ENCODE peak calls at places on chromosomes 16 and 17, in four cellular contexts. One of them, this sample, is unnamed.

GRCh38 chr17:21285164-21286065 is 904 bp downstream of the MAP2K3 start:
- DNase-seq in prostate gland: no peak
- DNase-seq in adrenal gland: peak
- DNase-seq in body of pancreas: peak
- DNase-seq in this sample: no peak

GRCh38 chr17:55731586-55732250 is 9.1 kb upstream of the TMEM100 start:
- DNase-seq in prostate gland: no peak
- DNase-seq in adrenal gland: peak
- DNase-seq in body of pancreas: peak
- DNase-seq in this sample: no peak

GRCh38 chr16:2027024-2028010 is 615 bp downstream of the NHERF2 start:
- DNase-seq in prostate gland: no peak
- DNase-seq in adrenal gland: peak
- DNase-seq in body of pancreas: no peak
- DNase-seq in this sample: no peak

GRCh38 chr16:2205104-2205966 is at the start of gene MLST8:
- DNase-seq in prostate gland: peak
- DNase-seq in adrenal gland: peak
- DNase-seq in body of pancreas: peak
- DNase-seq in this sample: peak

GRCh38 chr17:31598921-31599571 is 207.6 kb downstream of the RAB11FIP4 start:
- DNase-seq in prostate gland: no peak
- DNase-seq in adrenal gland: no peak
- DNase-seq in body of pancreas: peak
- DNase-seq in this sample: no peak

GRCh38 chr16:66467611-66468010 is 40.5 kb downstream of the BEAN1 start:
- DNase-seq in prostate gland: no peak
- DNase-seq in adrenal gland: no peak
- DNase-seq in body of pancreas: no peak
- DNase-seq in this sample: no peak

GRCh38 chr17:81223758-81224122 is 975 bp upstream of the CEP131 start:
- DNase-seq in prostate gland: no peak
- DNase-seq in adrenal gland: no peak
- DNase-seq in body of pancreas: no peak
- DNase-seq in this sample: no peak

GRCh38 chr16:17511340-17511739 is 40.6 kb upstream of the XYLT1 start:
- DNase-seq in prostate gland: no peak
- DNase-seq in adrenal gland: no peak
- DNase-seq in body of pancreas: no peak
- DNase-seq in this sample: no peak

GRCh38 chr17:76276461-76277299 is 11.5 kb downstream of the UBALD2 start:
- DNase-seq in prostate gland: no peak
- DNase-seq in adrenal gland: peak
- DNase-seq in body of pancreas: no peak
- DNase-seq in this sample: no peak

GRCh38 chr16:75251280-75252048 is at the start of gene BCAR1:
- DNase-seq in prostate gland: peak
- DNase-seq in adrenal gland: peak
- DNase-seq in body of pancreas: peak
- DNase-seq in this sample: no peak

GRCh38 chr17:57097832-57098421 is 12.9 kb downstream of the AKAP1 start:
- DNase-seq in prostate gland: no peak
- DNase-seq in adrenal gland: peak
- DNase-seq in body of pancreas: peak
- DNase-seq in this sample: no peak

GRCh38 chr17:68085751-68086445 is 50.4 kb downstream of the KPNA2 start:
- DNase-seq in prostate gland: no peak
- DNase-seq in adrenal gland: no peak
- DNase-seq in body of pancreas: no peak
- DNase-seq in this sample: no peak

GRCh38 chr16:50742521-50743150 is 750 bp downstream of the CYLD start:
- DNase-seq in prostate gland: no peak
- DNase-seq in adrenal gland: peak
- DNase-seq in body of pancreas: peak
- DNase-seq in this sample: no peak

GRCh38 chr17:19939993-19940721 is 37.5 kb downstream of the AKAP10 start:
- DNase-seq in prostate gland: no peak
- DNase-seq in adrenal gland: no peak
- DNase-seq in body of pancreas: no peak
- DNase-seq in this sample: no peak

GRCh38 chr17:67020293-67020766 is 24.0 kb upstream of the CACNG1 start:
- DNase-seq in prostate gland: no peak
- DNase-seq in adrenal gland: no peak
- DNase-seq in body of pancreas: no peak
- DNase-seq in this sample: no peak

GRCh38 chr17:19336938-19337711 is 25.4 kb downstream of the B9D1 start:
- DNase-seq in prostate gland: no peak
- DNase-seq in adrenal gland: no peak
- DNase-seq in body of pancreas: peak
- DNase-seq in this sample: no peak

GRCh38 chr17:20009052-20009301 is 182 bp upstream of the SPECC1 start:
- DNase-seq in prostate gland: no peak
- DNase-seq in adrenal gland: no peak
- DNase-seq in body of pancreas: no peak
- DNase-seq in this sample: no peak

GRCh38 chr17:11245187-11245586 is 4.2 kb downstream of the SHISA6 start:
- DNase-seq in prostate gland: no peak
- DNase-seq in adrenal gland: no peak
- DNase-seq in body of pancreas: no peak
- DNase-seq in this sample: no peak

GRCh38 chr17:64060331-64060730 is 39.9 kb upstream of the ICAM2 start:
- DNase-seq in prostate gland: no peak
- DNase-seq in adrenal gland: no peak
- DNase-seq in body of pancreas: no peak
- DNase-seq in this sample: no peak

GRCh38 chr16:86597880-86598606 is 19.7 kb downstream of the FOXL1 start:
- DNase-seq in prostate gland: no peak
- DNase-seq in adrenal gland: no peak
- DNase-seq in body of pancreas: no peak
- DNase-seq in this sample: no peak

GRCh38 chr16:30053376-30054015 is 12.1 kb upstream of the ALDOA start:
- DNase-seq in prostate gland: no peak
- DNase-seq in adrenal gland: no peak
- DNase-seq in body of pancreas: no peak
- DNase-seq in this sample: no peak

GRCh38 chr17:29007456-29008455 is 1.9 kb upstream of the SEZ6 start:
- DNase-seq in prostate gland: no peak
- DNase-seq in adrenal gland: peak
- DNase-seq in body of pancreas: no peak
- DNase-seq in this sample: peak

GRCh38 chr17:30336369-30337171 is 2.7 kb upstream of the TMIGD1 start:
- DNase-seq in prostate gland: no peak
- DNase-seq in adrenal gland: peak
- DNase-seq in body of pancreas: peak
- DNase-seq in this sample: peak

GRCh38 chr17:64393000-64393402 is 2.3 kb upstream of the PECAM1 start:
- DNase-seq in prostate gland: no peak
- DNase-seq in adrenal gland: no peak
- DNase-seq in body of pancreas: no peak
- DNase-seq in this sample: no peak

GRCh38 chr17:40542562-40543411 is 22.5 kb downstream of the CCR7 start:
- DNase-seq in prostate gland: no peak
- DNase-seq in adrenal gland: peak
- DNase-seq in body of pancreas: peak
- DNase-seq in this sample: no peak

GRCh38 chr16:67296422-67296821 is 17.1 kb downstream of the PLEKHG4 start:
- DNase-seq in prostate gland: no peak
- DNase-seq in adrenal gland: no peak
- DNase-seq in body of pancreas: no peak
- DNase-seq in this sample: no peak

GRCh38 chr17:6421700-6422604 is 13.0 kb downstream of the AIPL1 start:
- DNase-seq in prostate gland: peak
- DNase-seq in adrenal gland: peak
- DNase-seq in body of pancreas: peak
- DNase-seq in this sample: peak

DNA sequence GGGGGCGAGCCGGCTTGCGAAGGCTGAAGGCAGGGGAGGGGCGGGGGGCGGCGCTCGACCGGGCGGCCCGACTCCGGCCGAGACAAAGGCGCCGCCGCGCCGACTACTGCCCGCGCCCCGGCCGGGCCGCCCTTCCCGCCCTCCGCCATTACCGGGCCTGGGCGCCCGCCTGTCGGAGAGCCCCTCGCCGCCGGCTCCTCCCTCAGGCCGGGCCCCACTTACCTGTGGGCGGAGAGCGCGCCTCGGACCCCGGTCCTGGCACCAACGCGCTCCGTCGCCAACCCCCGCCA is 286 bp downstream of the SIAH1 start:
- DNase-seq in prostate gland: no peak
- DNase-seq in adrenal gland: peak
- DNase-seq in body of pancreas: peak
- DNase-seq in this sample: no peak
- TF ChIP-seq POLR2A in prostate gland: no peak
- TF ChIP-seq POLR2A in adrenal gland: no peak
- TF ChIP-seq POLR2A in body of pancreas: peak
- TF ChIP-seq POLR2A in this sample: no peak

DNA sequence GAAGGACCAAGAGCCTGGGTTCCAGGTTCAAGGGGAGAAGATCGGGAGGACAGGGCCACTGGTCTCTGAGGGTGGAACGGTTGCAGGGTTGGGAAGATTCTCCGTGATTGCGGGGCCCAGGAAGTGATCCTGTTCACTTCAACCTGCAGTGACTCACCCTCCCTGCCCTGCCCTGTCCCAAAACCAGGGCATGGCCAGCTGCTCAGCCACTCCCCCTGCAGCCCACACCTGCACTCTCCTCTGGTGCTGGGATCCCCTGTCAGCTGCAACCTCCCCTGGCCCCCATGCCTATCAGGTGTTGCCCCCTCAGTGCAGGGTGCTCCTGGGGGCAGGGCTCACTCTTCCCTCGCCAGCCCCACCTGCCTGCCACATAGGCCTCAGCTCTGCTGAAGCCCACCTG is 1.1 kb downstream of the RUNDC3A start:
- DNase-seq in prostate gland: no peak
- DNase-seq in adrenal gland: no peak
- DNase-seq in body of pancreas: no peak
- DNase-seq in this sample: no peak
- TF ChIP-seq POLR2A in prostate gland: no peak
- TF ChIP-seq POLR2A in adrenal gland: no peak
- TF ChIP-seq POLR2A in body of pancreas: no peak
- TF ChIP-seq POLR2A in this sample: no peak

DNA sequence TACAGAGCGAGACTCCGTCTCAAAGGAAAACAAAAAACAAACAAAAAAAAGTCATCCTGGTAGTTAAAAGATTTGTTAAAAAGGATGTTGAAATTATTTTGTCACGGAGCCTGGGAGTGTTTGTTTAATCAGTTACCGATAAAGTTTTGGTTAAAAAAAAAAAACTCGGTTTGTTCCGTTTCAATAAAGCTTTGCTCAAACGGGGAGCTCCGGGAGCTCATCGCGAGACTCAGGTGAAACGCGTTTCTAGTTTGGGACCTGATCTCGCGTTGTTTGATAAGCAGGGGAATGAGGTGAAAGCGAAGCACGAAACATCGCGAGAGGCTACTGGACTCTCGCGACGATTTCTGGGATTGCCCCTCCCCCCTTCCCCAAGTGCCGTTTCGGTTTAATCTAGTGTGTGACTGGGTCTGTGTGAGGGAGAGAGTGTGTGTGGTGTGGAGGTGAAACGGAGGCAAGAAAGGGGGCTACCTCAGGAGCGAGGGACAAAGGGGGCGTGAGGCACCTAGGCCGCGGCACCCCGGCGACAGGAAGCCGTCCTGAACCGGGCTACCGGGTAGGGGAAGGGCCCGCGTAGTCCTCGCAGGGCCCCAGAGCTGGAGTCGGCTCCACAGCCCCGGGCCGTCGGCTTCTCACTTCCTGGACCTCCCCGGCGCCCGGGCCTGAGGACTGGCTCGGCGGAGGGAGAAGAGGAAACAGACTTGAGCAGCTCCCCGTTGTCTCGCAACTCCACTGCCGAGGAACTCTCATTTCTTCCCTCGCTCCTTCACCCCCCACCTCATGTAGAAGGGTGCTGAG is at the start of gene CDK12:
- DNase-seq in prostate gland: peak
- DNase-seq in adrenal gland: peak
- DNase-seq in body of pancreas: peak
- DNase-seq in this sample: peak
- TF ChIP-seq POLR2A in prostate gland: peak
- TF ChIP-seq POLR2A in adrenal gland: peak
- TF ChIP-seq POLR2A in body of pancreas: peak
- TF ChIP-seq POLR2A in this sample: peak

GRCh38 chr17:80132906-80133625 is 13.9 kb downstream of the EIF4A3 start:
- DNase-seq in prostate gland: no peak
- DNase-seq in adrenal gland: no peak
- DNase-seq in body of pancreas: no peak
- DNase-seq in this sample: no peak
- TF ChIP-seq POLR2A in prostate gland: no peak
- TF ChIP-seq POLR2A in adrenal gland: no peak
- TF ChIP-seq POLR2A in body of pancreas: no peak
- TF ChIP-seq POLR2A in this sample: no peak

DNA sequence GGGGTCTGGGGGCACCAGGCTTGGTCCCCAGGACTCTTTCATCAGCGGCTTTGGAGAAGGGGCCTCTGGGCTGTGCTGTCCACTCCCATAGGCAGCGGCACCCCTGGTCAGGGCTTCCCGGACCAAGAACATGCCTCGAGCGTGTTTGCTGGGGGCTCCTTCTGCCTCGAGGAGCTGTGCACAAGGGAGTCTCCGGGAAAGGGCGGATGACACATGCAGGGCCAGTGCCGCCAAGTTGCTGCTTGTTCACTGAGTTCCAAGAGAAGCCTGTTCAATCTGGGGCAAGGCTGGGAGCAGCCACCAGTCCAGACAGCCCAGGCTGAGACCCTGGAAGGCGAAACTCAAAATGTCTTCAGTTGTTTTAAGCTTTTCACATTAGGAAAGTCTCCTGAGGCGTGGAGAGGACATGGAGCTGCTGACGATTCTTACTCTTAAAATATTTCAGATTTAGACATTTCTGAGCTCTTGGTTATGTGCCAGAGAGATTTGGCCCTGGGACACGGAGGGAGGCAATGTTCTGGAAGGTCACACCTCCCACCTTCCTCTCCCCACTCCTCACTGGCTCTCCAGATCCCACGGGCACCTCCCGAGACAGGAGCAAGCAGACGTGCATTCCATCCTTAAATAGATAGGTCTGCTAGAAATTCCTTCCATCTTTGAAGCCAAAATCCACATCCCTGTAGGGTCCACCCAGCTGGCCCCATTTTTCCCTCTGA is 84.4 kb upstream of the ZNF469 start:
- DNase-seq in prostate gland: no peak
- DNase-seq in adrenal gland: peak
- DNase-seq in body of pancreas: no peak
- DNase-seq in this sample: no peak
- TF ChIP-seq POLR2A in prostate gland: no peak
- TF ChIP-seq POLR2A in adrenal gland: no peak
- TF ChIP-seq POLR2A in body of pancreas: no peak
- TF ChIP-seq POLR2A in this sample: no peak

This sample was measured in HCT116.